ENCODE peak calls at places on chromosomes 5 and 9, in eight cellular contexts. One of them, this sample, is unnamed.

GRCh38 chr5:148509893-148510292 is 126.1 kb downstream of the FBXO38 start:
- DNase-seq in pancreas: no peak
- DNase-seq in tibial artery: no peak
- DNase-seq in right atrium auricular region: no peak
- DNase-seq in cardiac muscle cell: no peak
- DNase-seq in A549: no peak
- DNase-seq in heart left ventricle: no peak
- DNase-seq in PC-9: no peak
- DNase-seq in this sample: no peak

GRCh38 chr5:91928751-91929521 is 545.8 kb upstream of the ARRDC3 start:
- DNase-seq in A549: peak
- DNase-seq in heart left ventricle: no peak
- DNase-seq in tibial artery: no peak
- DNase-seq in pancreas: no peak
- DNase-seq in right atrium auricular region: no peak
- DNase-seq in PC-9: peak
- DNase-seq in cardiac muscle cell: peak
- DNase-seq in this sample: no peak

GRCh38 chr9:128067898-128068655 is at the start of gene SLC25A25:
- DNase-seq in cardiac muscle cell: peak
- DNase-seq in tibial artery: peak
- DNase-seq in right atrium auricular region: peak
- DNase-seq in heart left ventricle: peak
- DNase-seq in PC-9: peak
- DNase-seq in pancreas: peak
- DNase-seq in A549: peak
- DNase-seq in this sample: peak

GRCh38 chr9:134139081-134139480 is 3.2 kb downstream of the WDR5 start:
- DNase-seq in A549: no peak
- DNase-seq in tibial artery: no peak
- DNase-seq in right atrium auricular region: no peak
- DNase-seq in cardiac muscle cell: no peak
- DNase-seq in heart left ventricle: no peak
- DNase-seq in pancreas: no peak
- DNase-seq in PC-9: no peak
- DNase-seq in this sample: no peak

GRCh38 chr5:42498000-42498399 is 74.8 kb downstream of the GHR start:
- DNase-seq in pancreas: no peak
- DNase-seq in tibial artery: no peak
- DNase-seq in PC-9: no peak
- DNase-seq in cardiac muscle cell: no peak
- DNase-seq in A549: no peak
- DNase-seq in heart left ventricle: no peak
- DNase-seq in right atrium auricular region: no peak
- DNase-seq in this sample: no peak

GRCh38 chr5:40676643-40677333 is 2.9 kb upstream of the PTGER4 start:
- DNase-seq in heart left ventricle: peak
- DNase-seq in cardiac muscle cell: no peak
- DNase-seq in PC-9: peak
- DNase-seq in tibial artery: peak
- DNase-seq in right atrium auricular region: no peak
- DNase-seq in pancreas: peak
- DNase-seq in A549: no peak
- DNase-seq in this sample: no peak

GRCh38 chr9:136545065-136545965 is 533 bp downstream of the NOTCH1 start:
- DNase-seq in heart left ventricle: no peak
- DNase-seq in A549: no peak
- DNase-seq in right atrium auricular region: no peak
- DNase-seq in PC-9: no peak
- DNase-seq in pancreas: no peak
- DNase-seq in tibial artery: no peak
- DNase-seq in cardiac muscle cell: no peak
- DNase-seq in this sample: peak

GRCh38 chr5:3121813-3122212 is 370.3 kb upstream of the IRX2 start:
- DNase-seq in heart left ventricle: no peak
- DNase-seq in right atrium auricular region: no peak
- DNase-seq in PC-9: no peak
- DNase-seq in A549: no peak
- DNase-seq in pancreas: no peak
- DNase-seq in tibial artery: no peak
- DNase-seq in cardiac muscle cell: no peak
- DNase-seq in this sample: no peak

GRCh38 chr5:143192191-143192880 is 211.2 kb downstream of the NR3C1 start:
- DNase-seq in PC-9: no peak
- DNase-seq in right atrium auricular region: no peak
- DNase-seq in cardiac muscle cell: no peak
- DNase-seq in A549: no peak
- DNase-seq in tibial artery: no peak
- DNase-seq in pancreas: no peak
- DNase-seq in heart left ventricle: no peak
- DNase-seq in this sample: no peak

GRCh38 chr5:35753500-35753899 is 103.2 kb upstream of the IL7R start:
- DNase-seq in pancreas: no peak
- DNase-seq in cardiac muscle cell: no peak
- DNase-seq in right atrium auricular region: no peak
- DNase-seq in PC-9: no peak
- DNase-seq in A549: no peak
- DNase-seq in tibial artery: no peak
- DNase-seq in heart left ventricle: no peak
- DNase-seq in this sample: no peak

GRCh38 chr9:130933114-130934046 is 5.7 kb downstream of the FIBCD1 start:
- DNase-seq in tibial artery: no peak
- DNase-seq in right atrium auricular region: no peak
- DNase-seq in A549: no peak
- DNase-seq in heart left ventricle: no peak
- DNase-seq in PC-9: peak
- DNase-seq in pancreas: no peak
- DNase-seq in cardiac muscle cell: no peak
- DNase-seq in this sample: no peak

GRCh38 chr5:139775872-139776271 is 19.7 kb upstream of the PSD2 start:
- DNase-seq in PC-9: no peak
- DNase-seq in A549: no peak
- DNase-seq in pancreas: no peak
- DNase-seq in right atrium auricular region: no peak
- DNase-seq in cardiac muscle cell: no peak
- DNase-seq in tibial artery: no peak
- DNase-seq in heart left ventricle: no peak
- DNase-seq in this sample: no peak

GRCh38 chr5:43601454-43602260 is 1.3 kb upstream of the NNT start:
- DNase-seq in A549: no peak
- DNase-seq in right atrium auricular region: no peak
- DNase-seq in heart left ventricle: peak
- DNase-seq in PC-9: no peak
- DNase-seq in cardiac muscle cell: peak
- DNase-seq in pancreas: no peak
- DNase-seq in tibial artery: no peak
- DNase-seq in this sample: no peak

GRCh38 chr9:91896513-91897121 is 53.4 kb downstream of the ROR2 start:
- DNase-seq in A549: no peak
- DNase-seq in cardiac muscle cell: peak
- DNase-seq in pancreas: peak
- DNase-seq in PC-9: no peak
- DNase-seq in heart left ventricle: no peak
- DNase-seq in tibial artery: no peak
- DNase-seq in right atrium auricular region: no peak
- DNase-seq in this sample: no peak

DNA sequence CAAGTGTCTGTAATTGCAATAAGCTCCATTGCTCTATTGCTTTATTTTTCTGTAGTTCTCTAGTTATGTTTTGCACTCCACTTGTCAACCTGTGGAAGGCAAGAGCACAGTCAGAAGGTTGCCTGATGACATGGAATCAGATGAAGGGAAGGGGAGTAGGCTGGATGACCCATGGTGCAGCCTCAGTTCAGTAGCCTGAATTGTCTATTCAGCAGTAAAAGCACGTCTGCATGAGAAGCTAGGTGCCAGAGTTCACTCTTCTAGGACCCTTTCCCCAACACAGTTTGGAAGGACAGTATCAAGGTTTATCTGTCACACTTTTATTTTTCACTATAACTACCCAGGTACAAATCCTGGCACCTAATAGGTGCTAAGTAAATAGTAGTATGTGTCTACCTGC is 39.3 kb downstream of the SLC44A1 start:
- DNase-seq in cardiac muscle cell: no peak
- DNase-seq in right atrium auricular region: no peak
- DNase-seq in pancreas: no peak
- DNase-seq in tibial artery: no peak
- DNase-seq in heart left ventricle: no peak
- DNase-seq in PC-9: no peak
- DNase-seq in A549: no peak
- DNase-seq in this sample: no peak
- H3K27ac ChIP-seq in cardiac muscle cell: no peak
- H3K27ac ChIP-seq in right atrium auricular region: no peak
- H3K27ac ChIP-seq in pancreas: no peak
- H3K27ac ChIP-seq in tibial artery: no peak
- H3K27ac ChIP-seq in heart left ventricle: no peak
- H3K27ac ChIP-seq in PC-9: no peak
- H3K27ac ChIP-seq in A549: no peak
- H3K27ac ChIP-seq in this sample: no peak

DNA sequence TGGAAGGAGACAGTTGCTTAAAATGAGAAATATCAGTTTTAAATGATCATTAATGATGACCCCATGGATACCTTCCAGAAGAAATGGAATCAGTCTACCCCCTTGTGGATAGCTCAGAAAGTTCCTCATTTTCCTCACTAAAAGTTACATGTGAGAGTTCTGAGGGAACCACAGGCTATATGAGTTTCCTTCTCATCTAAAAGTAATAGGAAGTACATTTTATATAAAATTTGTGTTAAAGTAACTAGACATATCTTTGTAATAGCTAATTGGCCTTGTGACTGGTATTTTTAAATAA is 104.9 kb upstream of the SLC25A48 start:
- DNase-seq in pancreas: no peak
- DNase-seq in PC-9: no peak
- DNase-seq in right atrium auricular region: no peak
- DNase-seq in cardiac muscle cell: no peak
- DNase-seq in tibial artery: no peak
- DNase-seq in A549: no peak
- DNase-seq in heart left ventricle: no peak
- DNase-seq in this sample: no peak
- TF ChIP-seq CTCF in pancreas: no peak
- TF ChIP-seq CTCF in PC-9: peak
- TF ChIP-seq CTCF in right atrium auricular region: no peak
- TF ChIP-seq CTCF in cardiac muscle cell: no peak
- TF ChIP-seq CTCF in tibial artery: no peak
- TF ChIP-seq CTCF in A549: peak
- TF ChIP-seq CTCF in heart left ventricle: no peak
- TF ChIP-seq CTCF in this sample: no peak

GRCh38 chr5:173616577-173617118 is at the start of gene BOD1:
- DNase-seq in PC-9: peak
- DNase-seq in pancreas: peak
- DNase-seq in right atrium auricular region: peak
- DNase-seq in cardiac muscle cell: peak
- DNase-seq in heart left ventricle: peak
- DNase-seq in tibial artery: peak
- DNase-seq in A549: peak
- DNase-seq in this sample: peak

GRCh38 chr5:173613433-173614144 is 2.9 kb downstream of the BOD1 start:
- DNase-seq in right atrium auricular region: no peak
- DNase-seq in pancreas: no peak
- DNase-seq in heart left ventricle: no peak
- DNase-seq in tibial artery: no peak
- DNase-seq in A549: no peak
- DNase-seq in PC-9: no peak
- DNase-seq in cardiac muscle cell: no peak
- DNase-seq in this sample: no peak

GRCh38 chr5:173615884-173616576 is 420 bp downstream of the BOD1 start:
- DNase-seq in A549: peak
- DNase-seq in tibial artery: peak
- DNase-seq in pancreas: peak
- DNase-seq in PC-9: peak
- DNase-seq in cardiac muscle cell: peak
- DNase-seq in right atrium auricular region: peak
- DNase-seq in heart left ventricle: peak
- DNase-seq in this sample: peak

GRCh38 chr5:173612948-173613347 is 3.5 kb downstream of the BOD1 start:
- DNase-seq in heart left ventricle: no peak
- DNase-seq in right atrium auricular region: no peak
- DNase-seq in pancreas: no peak
- DNase-seq in tibial artery: no peak
- DNase-seq in A549: no peak
- DNase-seq in cardiac muscle cell: no peak
- DNase-seq in PC-9: no peak
- DNase-seq in this sample: no peak

DNA sequence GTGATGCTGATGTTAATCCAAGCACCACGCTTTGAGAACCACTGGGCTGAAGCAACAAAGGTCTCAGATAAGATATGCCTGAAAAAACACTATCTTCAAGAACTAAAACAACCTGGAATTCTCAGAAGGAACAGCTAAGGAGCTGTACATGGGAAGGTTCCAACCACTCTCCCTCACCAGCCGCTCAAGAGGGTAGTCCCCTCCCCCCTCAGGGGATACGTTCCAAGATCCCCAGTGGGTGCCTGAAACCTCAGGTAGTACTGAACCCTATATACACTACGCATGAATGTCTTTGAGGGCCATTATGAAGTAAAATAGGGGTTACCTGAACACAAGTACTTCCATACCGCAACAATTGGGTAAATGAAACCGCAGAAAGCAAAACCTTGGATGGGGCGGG is 1.9 kb downstream of the BOD1 start:
- DNase-seq in A549: no peak
- DNase-seq in cardiac muscle cell: no peak
- DNase-seq in tibial artery: no peak
- DNase-seq in PC-9: no peak
- DNase-seq in heart left ventricle: no peak
- DNase-seq in right atrium auricular region: no peak
- DNase-seq in pancreas: no peak
- DNase-seq in this sample: no peak
- H3K27ac ChIP-seq in A549: no peak
- H3K27ac ChIP-seq in cardiac muscle cell: no peak
- H3K27ac ChIP-seq in tibial artery: no peak
- H3K27ac ChIP-seq in PC-9: no peak
- H3K27ac ChIP-seq in heart left ventricle: no peak
- H3K27ac ChIP-seq in right atrium auricular region: no peak
- H3K27ac ChIP-seq in pancreas: no peak
- H3K27ac ChIP-seq in this sample: no peak

GRCh38 chr9:37919166-37919955 is 15.4 kb upstream of the SLC25A51 start:
- DNase-seq in PC-9: no peak
- DNase-seq in cardiac muscle cell: no peak
- DNase-seq in A549: no peak
- DNase-seq in right atrium auricular region: no peak
- DNase-seq in tibial artery: no peak
- DNase-seq in heart left ventricle: no peak
- DNase-seq in pancreas: no peak
- DNase-seq in this sample: no peak

GRCh38 chr9:37919956-37920335 is 16.0 kb upstream of the SLC25A51 start:
- DNase-seq in heart left ventricle: no peak
- DNase-seq in cardiac muscle cell: no peak
- DNase-seq in PC-9: no peak
- DNase-seq in pancreas: no peak
- DNase-seq in tibial artery: no peak
- DNase-seq in A549: no peak
- DNase-seq in right atrium auricular region: no peak
- DNase-seq in this sample: no peak

GRCh38 chr9:37917315-37917731 is 13.4 kb upstream of the SLC25A51 start:
- DNase-seq in tibial artery: no peak
- DNase-seq in PC-9: no peak
- DNase-seq in cardiac muscle cell: no peak
- DNase-seq in A549: no peak
- DNase-seq in pancreas: no peak
- DNase-seq in heart left ventricle: no peak
- DNase-seq in right atrium auricular region: no peak
- DNase-seq in this sample: no peak

GRCh38 chr9:37917801-37918664 is 14.1 kb upstream of the SLC25A51 start:
- DNase-seq in right atrium auricular region: no peak
- DNase-seq in pancreas: no peak
- DNase-seq in cardiac muscle cell: no peak
- DNase-seq in tibial artery: peak
- DNase-seq in PC-9: no peak
- DNase-seq in A549: no peak
- DNase-seq in heart left ventricle: no peak
- DNase-seq in this sample: no peak

GRCh38 chr9:37918665-37919165 is 14.8 kb upstream of the SLC25A51 start:
- DNase-seq in PC-9: no peak
- DNase-seq in A549: no peak
- DNase-seq in right atrium auricular region: no peak
- DNase-seq in cardiac muscle cell: no peak
- DNase-seq in heart left ventricle: no peak
- DNase-seq in tibial artery: no peak
- DNase-seq in pancreas: no peak
- DNase-seq in this sample: no peak
- TF ChIP-seq CTCF in PC-9: no peak
- TF ChIP-seq CTCF in A549: no peak
- TF ChIP-seq CTCF in right atrium auricular region: no peak
- TF ChIP-seq CTCF in cardiac muscle cell: no peak
- TF ChIP-seq CTCF in heart left ventricle: no peak
- TF ChIP-seq CTCF in tibial artery: no peak
- TF ChIP-seq CTCF in pancreas: no peak
- TF ChIP-seq CTCF in this sample: no peak

This sample was measured in CD8-positive, alpha-beta T cell.